ENCODE peak calls at places on chromosomes 13 and 19, in five cellular contexts. D is omental fat pad, A is fibroblast of mammary gland, S is left colon, I is GM10248. X is an unnamed sample.

GRCh38 chr19:17743874-17744273 is 7.4 kb upstream of the FCHO1 start:
- DNase-seq in A (peak), S (no peak), D (no peak), I (no peak), X (no peak)

GRCh38 chr19:17052439-17052838 is 22.8 kb downstream of the HAUS8 start:
- DNase-seq in I (no peak), A (peak), D (no peak), S (no peak), X (no peak)

GRCh38 chr19:10871711-10872550 is 578 bp downstream of the CARM1 start:
- DNase-seq in S (peak), D (no peak), A (no peak), I (no peak), X (no peak)

GRCh38 chr19:43420954-43421353 is 6.3 kb downstream of the TEX101 start:
- DNase-seq in I (no peak), D (no peak), A (no peak), S (no peak), X (no peak)

GRCh38 chr19:49591731-49592485 is 926 bp downstream of the PRR12 start:
- DNase-seq in A (peak), S (peak), I (no peak), D (no peak), X (no peak)

GRCh38 chr19:45863840-45864628 is at the start of gene FOXA3:
- DNase-seq in A (peak), D (no peak), S (peak), I (peak), X (no peak)

GRCh38 chr13:97224544-97225324 is 2.6 kb downstream of the MBNL2 start:
- DNase-seq in I (no peak), D (no peak), S (peak), A (peak), X (no peak)

GRCh38 chr19:57803594-57804325 is 11.0 kb downstream of the ZNF552 start:
- DNase-seq in D (no peak), S (no peak), I (no peak), A (peak), X (no peak)

GRCh38 chr19:38059897-38060296 is 152.9 kb downstream of the SIPA1L3 start:
- DNase-seq in A (peak), S (no peak), D (no peak), I (no peak), X (no peak)

GRCh38 chr19:2481466-2481865 is 5.5 kb downstream of the GADD45B start:
- DNase-seq in A (no peak), D (no peak), I (no peak), S (no peak), X (no peak)

GRCh38 chr13:29472317-29472961 is 123.0 kb downstream of the SLC7A1 start:
- DNase-seq in D (no peak), S (no peak), I (peak), A (peak), X (no peak)

GRCh38 chr19:39692822-39693221 is 11.5 kb upstream of the LGALS14 start:
- DNase-seq in D (no peak), S (no peak), A (no peak), I (no peak), X (no peak)

GRCh38 chr19:12331211-12331941 is 2.1 kb downstream of the ZNF563 start:
- DNase-seq in A (no peak), I (peak), S (no peak), D (no peak), X (no peak)

GRCh38 chr13:76622336-76623045 is 263.7 kb downstream of the KCTD12 start:
- DNase-seq in A (peak), D (no peak), S (no peak), I (no peak), X (no peak)

GRCh38 chr19:49844138-49844740 is 6.7 kb upstream of the PTOV1 start:
- DNase-seq in I (no peak), A (no peak), D (no peak), S (no peak), X (no peak)

GRCh38 chr19:48596679-48597465 is 9.7 kb upstream of the SPACA4 start:
- DNase-seq in S (no peak), D (no peak), A (no peak), I (peak), X (no peak)

GRCh38 chr19:1175020-1175419 is 952 bp upstream of the SBNO2 start:
- DNase-seq in S (no peak), I (no peak), A (no peak), D (no peak), X (no peak)

GRCh38 chr19:6734096-6734696 is 3.2 kb downstream of the GPR108 start:
- DNase-seq in I (no peak), A (no peak), D (no peak), S (no peak), X (no peak)